ENCODE peak calls at places on chromosomes 5 and 9, in nine cellular contexts. K is lower lobe of right lung; F is GM12865; I is epithelial cell of esophagus; W is fibroblast of villous mesenchyme; S is astrocyte; Z is CD8-positive, alpha-beta T cell; G is esophagus muscularis mucosa; X is foreskin fibroblast. M is an unnamed sample.

GRCh38 chr9:19989213-19989612 is 200.4 kb upstream of the SLC24A2 start:
- DNase-seq in Z (no peak), G (no peak), K (no peak), W (no peak), X (no peak), F (no peak), I (peak; percentile 48), S (no peak), M (no peak)

GRCh38 chr5:154575869-154576806 is 98.1 kb upstream of the HAND1 start:
- DNase-seq in W (no peak), F (peak; percentile 81), K (no peak), S (no peak), G (peak; percentile 91), I (no peak), X (no peak), Z (no peak), M (no peak)

GRCh38 chr5:14607089-14607488 is 25.5 kb downstream of the OTULINL start:
- DNase-seq in Z (no peak), W (no peak), F (no peak), I (no peak), X (no peak), G (no peak), S (no peak), K (no peak), M (no peak)

GRCh38 chr9:131478421-131478868 is 24.3 kb upstream of the POMT1 start:
- DNase-seq in K (peak; percentile 60), S (no peak), W (peak; percentile 38), X (peak; percentile 50), I (peak; percentile 35), G (no peak), F (peak; percentile 57), Z (peak; percentile 65), M (peak; percentile 59)

GRCh38 chr5:57889558-57889957 is 406.9 kb upstream of the ACTBL2 start:
- DNase-seq in K (no peak), G (no peak), Z (no peak), W (peak; percentile 42), S (peak; percentile 94), I (peak; percentile 96), F (peak; percentile 1), X (peak; percentile 51), M (no peak)

GRCh38 chr5:177575488-177575887 is 16.5 kb upstream of the TMED9 start:
- DNase-seq in K (no peak), I (no peak), G (no peak), S (no peak), F (no peak), X (no peak), Z (no peak), W (no peak), M (no peak)

GRCh38 chr9:37036237-37037136 is 2.4 kb upstream of the PAX5 start:
- DNase-seq in G (no peak), W (peak; percentile 32), Z (no peak), K (peak; percentile 61), S (no peak), I (peak; percentile 36), F (peak; percentile 84), X (peak; percentile 58), M (peak; percentile 42)

GRCh38 chr9:134663753-134664415 is 22.3 kb downstream of the COL5A1 start:
- DNase-seq in F (no peak), S (no peak), G (no peak), Z (no peak), I (no peak), X (peak; percentile 75), W (peak; percentile 92), K (no peak), M (no peak)

GRCh38 chr9:134485653-134486052 is 155.9 kb upstream of the COL5A1 start:
- DNase-seq in X (no peak), F (no peak), S (no peak), G (no peak), K (no peak), I (no peak), W (no peak), Z (no peak), M (no peak)

GRCh38 chr9:76699966-76700365 is 64.3 kb upstream of the PCA3 start:
- DNase-seq in Z (no peak), S (peak; percentile 86), K (no peak), I (peak; percentile 6), F (no peak), W (no peak), X (peak; percentile 84), G (no peak), M (no peak)

GRCh38 chr5:50320131-50320749 is 120.8 kb downstream of the EMB start:
- DNase-seq in I (peak; percentile 35), F (no peak), K (no peak), G (no peak), Z (no peak), W (no peak), X (peak; percentile 1), S (no peak), M (no peak)

GRCh38 chr9:112777914-112778313 is 27.4 kb downstream of the SNX30 start:
- DNase-seq in W (no peak), F (peak; percentile 14), I (peak; percentile 31), K (no peak), X (peak; percentile 26), S (peak; percentile 48), Z (no peak), G (no peak), M (no peak)

GRCh38 chr9:75378926-75379325 is 290.6 kb downstream of the OSTF1 start:
- DNase-seq in S (no peak), G (no peak), F (no peak), I (no peak), Z (no peak), W (no peak), X (no peak), K (no peak), M (no peak)

GRCh38 chr5:139462582-139463276 is at the start of gene ECSCR:
- DNase-seq in X (no peak), W (no peak), G (no peak), F (no peak), S (peak; percentile 22), K (no peak), I (no peak), Z (no peak), M (no peak)

GRCh38 chr5:67235399-67236110 is 39.0 kb upstream of the CD180 start:
- DNase-seq in I (no peak), F (no peak), X (no peak), G (no peak), W (no peak), K (no peak), Z (no peak), S (no peak), M (no peak)

DNA sequence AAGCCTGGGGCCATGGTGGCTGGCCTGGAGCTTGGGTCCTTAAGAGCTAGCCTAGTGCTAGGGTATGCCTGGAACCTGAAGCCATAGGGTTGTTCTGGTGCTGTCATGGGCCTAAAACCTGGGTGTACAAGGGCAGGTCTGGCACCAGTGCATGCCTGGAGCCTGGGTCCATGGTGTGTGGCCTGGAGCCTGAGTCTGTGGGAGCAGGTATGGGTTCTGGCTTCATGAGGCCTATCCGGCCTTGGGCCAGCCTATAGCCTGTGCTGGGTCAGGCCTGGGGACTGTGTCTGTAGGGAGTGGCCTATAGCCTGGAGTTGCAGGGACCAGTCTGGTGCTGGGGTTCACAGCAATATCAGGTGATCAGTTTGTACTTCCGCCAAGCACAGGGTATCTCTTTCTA is 347.2 kb upstream of the MEF2C start:
- DNase-seq in K (no peak), Z (no peak), I (no peak), F (peak; percentile 9), W (no peak), S (no peak), G (no peak), X (no peak), M (no peak)
- TF ChIP-seq CTCF in K (no peak), Z (no peak), I (no peak), F (no peak), W (no peak), S (no peak), G (no peak), X (no peak), M (no peak)

DNA sequence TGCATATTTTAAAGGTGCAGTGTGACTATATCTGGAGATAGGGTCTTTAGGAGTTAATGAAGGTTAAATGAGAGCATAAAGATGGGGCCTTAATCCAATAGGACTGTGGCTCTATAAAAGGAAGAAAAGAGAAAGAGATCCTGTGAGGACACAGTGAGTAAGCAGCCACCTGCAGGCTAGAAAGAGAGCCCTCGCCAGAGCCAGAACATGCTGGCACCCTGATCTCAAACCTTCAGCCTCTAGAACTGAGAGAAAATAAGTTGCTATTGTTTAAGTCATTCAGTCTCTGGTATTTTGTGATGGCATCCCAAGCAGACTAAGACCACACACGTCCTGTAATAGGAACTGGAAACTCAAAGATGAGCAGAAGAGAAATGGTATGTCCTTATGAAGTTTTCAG is 41.0 kb downstream of the RNF180 start:
- DNase-seq in W (no peak), G (no peak), Z (no peak), X (no peak), F (no peak), I (peak; percentile 8), S (no peak), K (no peak), M (no peak)
- TF ChIP-seq CTCF in W (no peak), G (no peak), Z (no peak), X (no peak), F (no peak), I (peak; percentile 17), S (no peak), K (no peak), M (no peak)

DNA sequence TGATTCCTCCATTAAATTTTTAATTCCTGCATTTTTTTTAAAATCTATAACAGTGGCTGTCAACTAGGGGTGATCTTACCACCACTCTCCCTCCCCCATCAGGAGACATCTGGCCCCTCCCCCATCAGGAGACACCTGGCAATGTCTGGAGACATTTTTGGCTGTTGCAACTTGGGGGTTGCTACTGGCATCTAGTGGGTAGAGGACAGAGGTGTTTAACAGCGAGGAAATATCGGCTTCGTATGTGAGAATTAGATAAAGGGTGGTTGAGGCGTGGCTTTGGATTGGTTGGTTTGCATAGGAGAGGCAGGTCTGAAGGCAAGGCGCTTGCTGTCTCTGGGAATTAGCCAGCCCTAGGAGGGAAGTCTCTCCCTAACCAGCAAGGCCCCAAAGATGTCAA is 10.5 kb downstream of the CDHR2 start:
- DNase-seq in S (no peak), F (peak; percentile 27), I (peak; percentile 29), W (peak; percentile 16), G (no peak), Z (no peak), X (peak; percentile 34), K (no peak), M (no peak)
- TF ChIP-seq CTCF in S (no peak), F (no peak), I (peak; percentile 26), W (no peak), G (no peak), Z (no peak), X (no peak), K (no peak), M (no peak)

GRCh38 chr9:136140966-136141365 is 22.3 kb upstream of the TMEM250 start:
- DNase-seq in G (no peak), S (no peak), F (no peak), I (peak; percentile 16), Z (no peak), X (peak; percentile 37), W (no peak), K (no peak), M (no peak)

GRCh38 chr9:136136526-136136925 is 17.9 kb upstream of the TMEM250 start:
- DNase-seq in W (no peak), X (no peak), Z (no peak), G (no peak), K (no peak), F (no peak), I (no peak), S (no peak), M (no peak)

GRCh38 chr9:136137321-136138054 is 18.8 kb upstream of the TMEM250 start:
- DNase-seq in F (no peak), K (no peak), I (no peak), X (no peak), G (no peak), S (no peak), W (no peak), Z (no peak), M (no peak)

GRCh38 chr9:136140046-136140445 is 21.4 kb upstream of the TMEM250 start:
- DNase-seq in W (no peak), F (no peak), Z (no peak), X (no peak), G (no peak), I (peak; percentile 68), S (no peak), K (no peak), M (no peak)

GRCh38 chr9:136138566-136138965 is 19.9 kb upstream of the TMEM250 start:
- DNase-seq in K (no peak), W (peak; percentile 26), Z (peak; percentile 51), X (no peak), G (no peak), F (peak; percentile 45), I (peak; percentile 30), S (no peak), M (no peak)
- TF ChIP-seq CTCF in K (no peak), W (peak; percentile 43), Z (no peak), X (peak; percentile 18), G (no peak), F (peak; percentile 48), I (peak; percentile 41), S (peak; percentile 18), M (peak; percentile 53)

M was measured in neural crest cell.